ENCODE peak calls at places on chromosomes 1 and 21, in six cellular contexts. F is H1, Z is WTC11, Y is HepG2, I is K562, Q is GM12878. V is an unnamed sample.

GRCh38 chr1:44801491-44802305 is 1.5 kb downstream of the PLK3 start:
- DNase-seq in F (no peak), Z (no peak), Y (no peak), I (no peak), Q (no peak), V (no peak)

GRCh38 chr21:17050156-17050555 is 462.7 kb upstream of the CXADR start:
- DNase-seq in F (no peak), Z (no peak), Y (no peak), I (no peak), Q (no peak), V (no peak)

GRCh38 chr1:32998009-32998555 is 33.5 kb upstream of the RNF19B start:
- DNase-seq in F (no peak), Z (no peak), Y (no peak), I (no peak), Q (no peak), V (no peak)

GRCh38 chr1:230068952-230069684 is 2.1 kb downstream of the GALNT2 start:
- DNase-seq in F (no peak), Z (no peak), Y (no peak), I (no peak), Q (no peak), V (no peak)

GRCh38 chr1:39081266-39082139 is 55.4 kb downstream of the NDUFS5 start:
- DNase-seq in F (peak), Z (peak), Y (no peak), I (peak), Q (no peak), V (no peak)

GRCh38 chr1:165162671-165163241 is 193.8 kb downstream of the LMX1A start:
- DNase-seq in F (peak), Z (peak), Y (peak), I (no peak), Q (no peak), V (no peak)

GRCh38 chr1:7467476-7468175 is 303.5 kb upstream of the VAMP3 start:
- DNase-seq in F (no peak), Z (no peak), Y (no peak), I (no peak), Q (no peak), V (no peak)

GRCh38 chr1:96559181-96559580 is 162.4 kb upstream of the PTBP2 start:
- DNase-seq in F (no peak), Z (no peak), Y (no peak), I (no peak), Q (no peak), V (no peak)

GRCh38 chr1:160211010-160211790 is 6.0 kb downstream of the PEA15 start:
- DNase-seq in F (no peak), Z (peak), Y (no peak), I (no peak), Q (no peak), V (no peak)

GRCh38 chr1:169692766-169693460 is 18.5 kb downstream of the SELL start:
- DNase-seq in F (no peak), Z (no peak), Y (no peak), I (no peak), Q (peak), V (no peak)

GRCh38 chr21:45640888-45641479 is 2.5 kb upstream of the PCBP3 start:
- DNase-seq in F (peak), Z (peak), Y (no peak), I (no peak), Q (peak), V (no peak)

GRCh38 chr1:208924011-208924410 is 659.5 kb upstream of the CAMK1G start:
- DNase-seq in F (no peak), Z (no peak), Y (no peak), I (no peak), Q (no peak), V (no peak)

GRCh38 chr1:162627662-162628296 is 4.5 kb upstream of the DDR2 start:
- DNase-seq in F (no peak), Z (no peak), Y (peak), I (peak), Q (no peak), V (peak)

GRCh38 chr1:224287714-224288113 is 42.3 kb downstream of the NVL start:
- DNase-seq in F (no peak), Z (no peak), Y (no peak), I (no peak), Q (no peak), V (no peak)

GRCh38 chr1:67824771-67825170 is 8.5 kb downstream of the GNG12 start:
- DNase-seq in F (no peak), Z (no peak), Y (no peak), I (no peak), Q (no peak), V (no peak)

GRCh38 chr1:205258313-205259176 is 30.8 kb downstream of the TMCC2 start:
- DNase-seq in F (no peak), Z (no peak), Y (no peak), I (peak), Q (no peak), V (no peak)

GRCh38 chr1:226884116-226884515 is 13.7 kb downstream of the PSEN2 start:
- DNase-seq in F (no peak), Z (no peak), Y (no peak), I (no peak), Q (no peak), V (no peak)

GRCh38 chr1:93798301-93798700 is 80.7 kb downstream of the DNTTIP2 start:
- DNase-seq in F (no peak), Z (no peak), Y (no peak), I (no peak), Q (no peak), V (no peak)

GRCh38 chr1:39238476-39238875 is 34.0 kb downstream of the MACF1 start:
- DNase-seq in F (no peak), Z (no peak), Y (no peak), I (no peak), Q (no peak), V (no peak)

GRCh38 chr1:206467915-206468314 is 2.4 kb upstream of the IKBKE start:
- DNase-seq in F (no peak), Z (no peak), Y (no peak), I (no peak), Q (no peak), V (no peak)

GRCh38 chr1:246350745-246351144 is 156.3 kb downstream of the SMYD3 start:
- DNase-seq in F (no peak), Z (no peak), Y (no peak), I (no peak), Q (no peak), V (no peak)

GRCh38 chr1:168110896-168111545 is 25.7 kb downstream of the GPR161 start:
- DNase-seq in F (no peak), Z (no peak), Y (no peak), I (peak), Q (no peak), V (peak)

GRCh38 chr1:58248067-58248466 is 298.5 kb downstream of the OMA1 start:
- DNase-seq in F (no peak), Z (no peak), Y (no peak), I (no peak), Q (no peak), V (no peak)

GRCh38 chr1:227540170-227541098 is 22.9 kb upstream of the ZNF678 start:
- DNase-seq in F (no peak), Z (no peak), Y (no peak), I (no peak), Q (no peak), V (no peak)

DNA sequence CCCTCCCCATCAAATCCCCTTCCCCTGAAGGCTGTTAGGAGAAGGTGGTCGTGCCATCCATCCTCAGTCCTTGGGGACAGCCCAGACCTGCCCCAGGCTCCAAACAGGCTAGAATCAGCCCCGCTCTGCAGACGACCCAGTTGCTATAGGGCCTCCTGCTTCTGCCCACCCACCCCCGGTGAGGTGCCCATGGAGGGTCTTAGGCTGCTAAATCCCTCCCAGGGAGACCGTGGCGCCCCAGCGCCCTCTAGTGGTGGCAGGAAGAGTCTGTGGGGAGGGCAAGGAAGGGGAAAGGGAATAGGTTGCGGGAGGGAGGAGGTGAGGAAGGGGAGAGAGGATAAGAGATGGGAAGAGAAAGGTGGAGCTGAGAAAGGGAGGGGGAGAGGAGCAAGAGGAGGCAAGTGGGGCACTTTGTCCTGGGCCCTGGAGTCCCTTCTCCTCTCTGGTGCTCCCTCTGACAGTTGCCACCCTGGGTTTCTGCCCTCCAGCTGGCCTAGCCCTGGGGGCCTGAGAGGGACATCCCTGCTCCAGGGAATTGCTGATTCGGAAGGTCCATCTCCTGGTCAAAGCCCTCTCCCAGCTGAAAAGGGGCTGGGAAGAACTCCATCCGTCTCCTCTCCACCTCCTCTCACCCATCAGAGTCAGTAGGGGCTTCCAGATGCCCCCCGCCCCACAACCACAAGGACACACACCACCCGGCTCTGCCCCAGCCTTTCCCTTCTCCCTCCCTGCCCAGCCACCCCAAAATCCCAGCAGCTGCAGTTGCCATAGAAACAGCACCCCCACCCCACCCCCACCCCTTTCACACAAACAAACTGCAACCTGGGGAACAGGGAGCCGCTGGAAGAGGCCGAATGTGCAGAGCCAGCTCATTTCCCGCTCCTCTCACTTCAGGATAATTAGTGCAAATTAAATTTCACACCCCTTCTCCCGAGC is 55.4 kb downstream of the CAMK2N1 start:
- DNase-seq in F (peak), Z (peak), Y (peak), I (peak), Q (no peak), V (no peak)
- TF ChIP-seq CTCF in F (peak), Z (peak), Y (peak), I (peak), Q (peak), V (peak)

GRCh38 chr1:10631811-10632481 is 157.2 kb downstream of the PEX14 start:
- DNase-seq in F (no peak), Z (peak), Y (no peak), I (no peak), Q (no peak), V (no peak)
- TF ChIP-seq ATF3 in F (no peak), Z (no peak), Y (no peak), I (no peak), Q (no peak), V (no peak)

GRCh38 chr1:108201682-108202081 is 1.5 kb upstream of the SLC25A24 start:
- DNase-seq in F (no peak), Z (no peak), Y (no peak), I (no peak), Q (no peak), V (no peak)

GRCh38 chr1:108199781-108200626 is at the start of gene SLC25A24:
- DNase-seq in F (peak), Z (peak), Y (peak), I (peak), Q (no peak), V (peak)

GRCh38 chr1:108199231-108199657 is 899 bp downstream of the SLC25A24 start:
- DNase-seq in F (no peak), Z (no peak), Y (peak), I (peak), Q (no peak), V (peak)

DNA sequence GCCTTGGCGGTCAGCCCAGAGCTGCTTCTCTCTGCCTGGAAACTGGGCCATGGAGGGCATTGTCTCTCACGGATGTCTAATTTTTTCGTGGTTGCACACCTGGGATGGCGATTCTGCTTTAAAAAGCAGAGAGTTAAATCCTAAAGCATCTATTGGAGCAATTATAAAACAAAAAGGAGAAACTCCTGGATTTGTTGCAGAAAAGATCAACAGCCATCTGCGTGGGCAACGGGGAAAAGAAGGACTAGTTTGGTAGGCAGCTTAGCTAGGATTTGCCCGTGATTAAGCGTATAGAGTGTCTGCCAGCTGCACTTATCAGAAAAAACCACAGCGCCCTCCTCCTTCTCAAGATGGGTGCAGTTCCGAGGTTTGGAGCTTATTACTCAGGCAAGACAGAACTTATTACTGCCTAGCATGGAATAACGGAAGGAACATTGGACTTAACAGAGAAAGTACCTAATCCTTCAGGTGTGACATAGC is 524 bp upstream of the SLC25A24 start:
- DNase-seq in F (no peak), Z (no peak), Y (peak), I (peak), Q (no peak), V (peak)
- TF ChIP-seq CTCF in F (no peak), Z (no peak), Y (peak), I (peak), Q (no peak), V (peak)

GRCh38 chr1:15454256-15454655 is 2.3 kb upstream of the CELA2A start:
- DNase-seq in F (no peak), Z (no peak), Y (no peak), I (no peak), Q (no peak), V (no peak)
- TF ChIP-seq ATF3 in F (no peak), Z (no peak), Y (no peak), I (no peak), Q (no peak), V (no peak)

V was measured in HCT116.